ENCODE peak calls at places on chromosomes 11 and 22, in seven cellular contexts. One of them, this sample, is unnamed.

GRCh38 chr11:67615455-67616430 is 9.0 kb downstream of the NDUFV1 start:
- DNase-seq in sigmoid colon: no peak
- DNase-seq in spleen: peak; percentile 85
- DNase-seq in stomach: peak; percentile 62
- DNase-seq in prostate gland: no peak
- DNase-seq in HCT116: peak; percentile 41
- DNase-seq in HepG2: peak; percentile 35
- DNase-seq in this sample: no peak

GRCh38 chr11:639324-639977 is 2.4 kb downstream of the DRD4 start:
- DNase-seq in sigmoid colon: no peak
- DNase-seq in spleen: no peak
- DNase-seq in stomach: no peak
- DNase-seq in prostate gland: no peak
- DNase-seq in HCT116: no peak
- DNase-seq in HepG2: no peak
- DNase-seq in this sample: no peak

GRCh38 chr11:95108671-95109551 is 19.3 kb downstream of the ENDOD1 start:
- DNase-seq in sigmoid colon: no peak
- DNase-seq in spleen: no peak
- DNase-seq in stomach: no peak
- DNase-seq in prostate gland: no peak
- DNase-seq in HCT116: no peak
- DNase-seq in HepG2: no peak
- DNase-seq in this sample: peak; percentile 69

GRCh38 chr11:83157755-83158473 is 983 bp downstream of the PCF11 start:
- DNase-seq in sigmoid colon: peak; percentile 81
- DNase-seq in spleen: peak; percentile 83
- DNase-seq in stomach: peak; percentile 50
- DNase-seq in prostate gland: peak; percentile 59
- DNase-seq in HCT116: no peak
- DNase-seq in HepG2: peak; percentile 39
- DNase-seq in this sample: peak; percentile 70

GRCh38 chr11:126968915-126969314 is 31.7 kb downstream of the KIRREL3 start:
- DNase-seq in sigmoid colon: no peak
- DNase-seq in spleen: no peak
- DNase-seq in stomach: no peak
- DNase-seq in prostate gland: no peak
- DNase-seq in HCT116: no peak
- DNase-seq in HepG2: no peak
- DNase-seq in this sample: no peak

GRCh38 chr22:22408731-22409696 is 99.5 kb downstream of the ZNF280B start:
- DNase-seq in sigmoid colon: no peak
- DNase-seq in spleen: no peak
- DNase-seq in stomach: no peak
- DNase-seq in prostate gland: no peak
- DNase-seq in HCT116: peak; percentile 33
- DNase-seq in HepG2: peak; percentile 45
- DNase-seq in this sample: no peak

GRCh38 chr11:12840871-12841516 is 166.8 kb downstream of the TEAD1 start:
- DNase-seq in sigmoid colon: no peak
- DNase-seq in spleen: no peak
- DNase-seq in stomach: no peak
- DNase-seq in prostate gland: no peak
- DNase-seq in HCT116: no peak
- DNase-seq in HepG2: no peak
- DNase-seq in this sample: peak; percentile 69

GRCh38 chr22:30582051-30582450 is 7.6 kb upstream of the GAL3ST1 start:
- DNase-seq in sigmoid colon: no peak
- DNase-seq in spleen: no peak
- DNase-seq in stomach: no peak
- DNase-seq in prostate gland: no peak
- DNase-seq in HCT116: no peak
- DNase-seq in HepG2: no peak
- DNase-seq in this sample: no peak

GRCh38 chr11:117230286-117230961 is 1.4 kb downstream of the PCSK7 start:
- DNase-seq in sigmoid colon: peak; percentile 58
- DNase-seq in spleen: no peak
- DNase-seq in stomach: no peak
- DNase-seq in prostate gland: no peak
- DNase-seq in HCT116: no peak
- DNase-seq in HepG2: no peak
- DNase-seq in this sample: no peak

GRCh38 chr22:23536821-23537345 is 43.2 kb downstream of the IGLL1 start:
- DNase-seq in sigmoid colon: peak; percentile 36
- DNase-seq in spleen: peak; percentile 24
- DNase-seq in stomach: no peak
- DNase-seq in prostate gland: no peak
- DNase-seq in HCT116: no peak
- DNase-seq in HepG2: no peak
- DNase-seq in this sample: no peak

GRCh38 chr22:37784829-37785495 is 22.8 kb upstream of the GCAT start:
- DNase-seq in sigmoid colon: no peak
- DNase-seq in spleen: no peak
- DNase-seq in stomach: peak; percentile 75
- DNase-seq in prostate gland: peak; percentile 88
- DNase-seq in HCT116: peak; percentile 74
- DNase-seq in HepG2: peak; percentile 46
- DNase-seq in this sample: no peak

GRCh38 chr11:113926273-113927183 is 21.9 kb downstream of the HTR3B start:
- DNase-seq in sigmoid colon: no peak
- DNase-seq in spleen: no peak
- DNase-seq in stomach: no peak
- DNase-seq in prostate gland: no peak
- DNase-seq in HCT116: no peak
- DNase-seq in HepG2: no peak
- DNase-seq in this sample: no peak

GRCh38 chr11:2771758-2772466 is 72.1 kb upstream of the KCNQ1OT1 start:
- DNase-seq in sigmoid colon: peak; percentile 60
- DNase-seq in spleen: peak; percentile 41
- DNase-seq in stomach: peak; percentile 19
- DNase-seq in prostate gland: no peak
- DNase-seq in HCT116: no peak
- DNase-seq in HepG2: no peak
- DNase-seq in this sample: no peak

GRCh38 chr11:7896026-7896785 is 34.9 kb downstream of the OR10A6 start:
- DNase-seq in sigmoid colon: no peak
- DNase-seq in spleen: no peak
- DNase-seq in stomach: no peak
- DNase-seq in prostate gland: no peak
- DNase-seq in HCT116: no peak
- DNase-seq in HepG2: no peak
- DNase-seq in this sample: no peak

GRCh38 chr11:117834838-117835443 is 10.4 kb upstream of the FXYD2 start:
- DNase-seq in sigmoid colon: peak; percentile 44
- DNase-seq in spleen: no peak
- DNase-seq in stomach: peak; percentile 4
- DNase-seq in prostate gland: no peak
- DNase-seq in HCT116: no peak
- DNase-seq in HepG2: no peak
- DNase-seq in this sample: no peak

GRCh38 chr11:122703541-122704272 is 48.2 kb downstream of the UBASH3B start:
- DNase-seq in sigmoid colon: no peak
- DNase-seq in spleen: no peak
- DNase-seq in stomach: no peak
- DNase-seq in prostate gland: no peak
- DNase-seq in HCT116: no peak
- DNase-seq in HepG2: no peak
- DNase-seq in this sample: peak; percentile 59

GRCh38 chr11:60852639-60853468 is 2.9 kb downstream of the PTGDR2 start:
- DNase-seq in sigmoid colon: no peak
- DNase-seq in spleen: no peak
- DNase-seq in stomach: no peak
- DNase-seq in prostate gland: no peak
- DNase-seq in HCT116: no peak
- DNase-seq in HepG2: no peak
- DNase-seq in this sample: no peak

GRCh38 chr11:28009383-28009782 is 98.6 kb downstream of the KIF18A start:
- DNase-seq in sigmoid colon: no peak
- DNase-seq in spleen: no peak
- DNase-seq in stomach: no peak
- DNase-seq in prostate gland: no peak
- DNase-seq in HCT116: no peak
- DNase-seq in HepG2: no peak
- DNase-seq in this sample: no peak

GRCh38 chr11:67374571-67375276 is 1.3 kb upstream of the CLCF1 start:
- DNase-seq in sigmoid colon: no peak
- DNase-seq in spleen: peak; percentile 78
- DNase-seq in stomach: no peak
- DNase-seq in prostate gland: no peak
- DNase-seq in HCT116: no peak
- DNase-seq in HepG2: no peak
- DNase-seq in this sample: no peak

GRCh38 chr11:124788521-124788920 is 11.7 kb downstream of the MSANTD2 start:
- DNase-seq in sigmoid colon: no peak
- DNase-seq in spleen: no peak
- DNase-seq in stomach: no peak
- DNase-seq in prostate gland: no peak
- DNase-seq in HCT116: no peak
- DNase-seq in HepG2: no peak
- DNase-seq in this sample: no peak

GRCh38 chr11:86228967-86229330 is 15.6 kb upstream of the EED start:
- DNase-seq in sigmoid colon: no peak
- DNase-seq in spleen: no peak
- DNase-seq in stomach: no peak
- DNase-seq in prostate gland: no peak
- DNase-seq in HCT116: no peak
- DNase-seq in HepG2: no peak
- DNase-seq in this sample: no peak

GRCh38 chr22:27063841-27064240 is 406.5 kb downstream of the MIAT start:
- DNase-seq in sigmoid colon: no peak
- DNase-seq in spleen: no peak
- DNase-seq in stomach: no peak
- DNase-seq in prostate gland: no peak
- DNase-seq in HCT116: no peak
- DNase-seq in HepG2: no peak
- DNase-seq in this sample: no peak
- TF ChIP-seq POLR2AphosphoS5 in sigmoid colon: no peak
- TF ChIP-seq POLR2AphosphoS5 in spleen: no peak
- TF ChIP-seq POLR2AphosphoS5 in stomach: no peak
- TF ChIP-seq POLR2AphosphoS5 in prostate gland: no peak
- TF ChIP-seq POLR2AphosphoS5 in HCT116: no peak
- TF ChIP-seq POLR2AphosphoS5 in HepG2: no peak
- TF ChIP-seq POLR2AphosphoS5 in this sample: no peak

DNA sequence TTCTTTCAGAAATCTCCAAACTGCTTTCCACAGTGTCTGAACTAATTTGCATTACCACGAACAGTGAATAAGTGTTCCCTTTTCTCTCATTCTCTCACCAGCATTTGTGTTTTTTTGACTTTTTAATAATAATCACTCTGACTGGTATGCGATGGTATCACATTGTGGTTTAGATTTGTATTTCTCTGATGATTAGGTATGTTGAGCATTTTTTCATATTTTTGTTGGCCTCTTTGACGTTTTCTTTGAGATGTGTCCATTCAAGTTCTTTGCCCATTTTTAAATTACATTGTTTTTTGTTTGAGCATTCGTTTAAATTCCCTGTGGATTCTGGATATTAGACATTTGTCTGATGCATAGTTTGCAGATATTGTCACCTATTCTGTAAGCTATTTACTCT is 1639.6 kb upstream of the TENM4 start:
- DNase-seq in sigmoid colon: no peak
- DNase-seq in spleen: no peak
- DNase-seq in stomach: no peak
- DNase-seq in prostate gland: no peak
- DNase-seq in HCT116: no peak
- DNase-seq in HepG2: no peak
- DNase-seq in this sample: no peak
- TF ChIP-seq POLR2AphosphoS5 in sigmoid colon: no peak
- TF ChIP-seq POLR2AphosphoS5 in spleen: no peak
- TF ChIP-seq POLR2AphosphoS5 in stomach: no peak
- TF ChIP-seq POLR2AphosphoS5 in prostate gland: no peak
- TF ChIP-seq POLR2AphosphoS5 in HCT116: no peak
- TF ChIP-seq POLR2AphosphoS5 in HepG2: no peak
- TF ChIP-seq POLR2AphosphoS5 in this sample: no peak

DNA sequence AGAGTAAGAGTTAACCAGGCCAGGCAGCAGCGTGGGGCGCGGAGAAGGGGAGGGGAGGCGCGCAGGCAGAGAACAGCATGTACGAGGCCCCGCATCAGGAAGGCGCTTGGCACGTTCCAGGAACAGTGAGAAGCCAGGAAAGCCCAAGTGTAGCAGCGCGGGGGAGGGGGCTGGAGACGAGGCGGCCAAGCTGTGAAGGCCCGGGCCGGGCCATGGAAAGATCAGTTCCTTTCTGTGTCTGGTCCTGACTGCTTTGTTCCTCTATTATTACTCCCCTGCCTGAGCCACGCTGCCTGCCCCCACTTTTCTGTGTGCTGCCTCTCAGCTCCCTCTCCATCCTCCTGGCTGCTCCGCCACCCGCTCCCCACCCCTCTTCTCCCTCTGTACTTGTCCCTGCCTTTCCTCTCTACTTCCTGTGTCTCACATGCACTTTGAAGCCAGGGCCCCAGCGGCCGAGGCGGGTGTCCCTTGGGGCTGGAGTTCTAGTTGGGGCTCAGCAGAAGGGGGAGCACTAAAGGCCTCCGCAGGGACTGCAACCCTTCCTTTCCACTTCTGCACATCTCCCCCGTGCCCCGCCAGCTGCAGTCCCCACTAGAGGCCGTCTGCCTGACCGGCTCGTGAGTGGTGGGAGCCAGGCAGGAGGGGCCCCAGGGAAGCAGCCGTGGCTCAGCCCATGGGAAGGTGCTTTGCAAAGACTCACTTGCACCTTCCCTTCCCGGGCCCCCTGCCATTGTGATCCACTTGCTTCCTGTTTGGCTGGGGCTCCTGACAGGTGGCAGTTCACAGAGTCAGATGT is 63.7 kb downstream of the PRDM11 start:
- DNase-seq in sigmoid colon: peak; percentile 98
- DNase-seq in spleen: no peak
- DNase-seq in stomach: peak; percentile 45
- DNase-seq in prostate gland: peak; percentile 78
- DNase-seq in HCT116: no peak
- DNase-seq in HepG2: no peak
- DNase-seq in this sample: peak; percentile 76
- TF ChIP-seq POLR2AphosphoS5 in sigmoid colon: peak; percentile 89
- TF ChIP-seq POLR2AphosphoS5 in spleen: peak; percentile 86
- TF ChIP-seq POLR2AphosphoS5 in stomach: peak; percentile 17
- TF ChIP-seq POLR2AphosphoS5 in prostate gland: peak; percentile 64
- TF ChIP-seq POLR2AphosphoS5 in HCT116: no peak
- TF ChIP-seq POLR2AphosphoS5 in HepG2: no peak
- TF ChIP-seq POLR2AphosphoS5 in this sample: no peak

DNA sequence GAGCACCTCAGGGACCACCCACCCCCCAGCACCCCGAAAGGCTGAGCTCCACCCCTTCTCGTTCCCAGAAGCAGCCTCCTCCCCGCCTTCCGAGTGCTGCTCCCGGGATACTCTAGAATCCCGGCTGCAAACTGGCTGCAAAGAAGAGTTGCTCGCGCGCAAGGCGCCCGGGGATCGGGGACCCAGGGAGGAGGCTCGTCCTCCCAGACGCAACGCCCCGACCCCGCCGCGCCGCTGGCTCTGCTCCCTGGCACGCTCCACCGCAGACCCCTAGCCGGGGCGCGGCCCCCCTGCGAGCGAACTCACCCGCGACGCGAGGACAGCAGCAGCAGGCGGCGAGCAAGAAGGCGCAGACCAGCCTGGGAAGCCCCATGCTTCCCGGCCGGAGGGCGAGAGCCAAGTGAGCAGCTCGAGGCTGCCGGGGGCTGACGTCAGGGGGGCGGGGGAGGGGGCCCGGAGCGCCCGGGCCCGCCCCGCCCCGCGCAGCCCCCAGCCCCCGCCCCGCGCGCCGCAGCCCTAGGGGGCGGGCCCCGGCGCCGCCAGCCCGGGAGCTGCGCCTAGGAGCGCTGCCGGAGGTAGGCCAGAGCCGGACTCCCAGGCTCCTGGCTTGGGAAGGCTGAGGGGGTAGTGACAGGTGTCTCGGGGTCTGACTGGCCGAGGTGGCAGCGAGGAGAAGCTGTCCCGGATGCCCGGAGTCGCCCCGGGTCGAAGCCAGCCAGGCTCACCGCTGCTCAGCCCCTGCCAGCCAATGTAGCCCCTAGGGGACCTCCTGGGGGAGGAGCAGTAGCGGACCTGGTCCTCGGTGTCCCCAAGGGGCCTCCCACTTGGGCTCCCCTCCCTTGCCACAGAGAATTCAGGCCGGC is at the start of gene MCAM:
- DNase-seq in sigmoid colon: peak; percentile 86
- DNase-seq in spleen: no peak
- DNase-seq in stomach: no peak
- DNase-seq in prostate gland: no peak
- DNase-seq in HCT116: no peak
- DNase-seq in HepG2: peak; percentile 41
- DNase-seq in this sample: peak; percentile 65
- TF ChIP-seq POLR2AphosphoS5 in sigmoid colon: peak; percentile 97
- TF ChIP-seq POLR2AphosphoS5 in spleen: peak; percentile 60
- TF ChIP-seq POLR2AphosphoS5 in stomach: peak; percentile 84
- TF ChIP-seq POLR2AphosphoS5 in prostate gland: no peak
- TF ChIP-seq POLR2AphosphoS5 in HCT116: peak; percentile 55
- TF ChIP-seq POLR2AphosphoS5 in HepG2: peak; percentile 37
- TF ChIP-seq POLR2AphosphoS5 in this sample: peak; percentile 96